ENCODE peak calls at places on chromosomes 3 and 15, in ten cellular contexts. I is NCI-H2081; M is GOT3; D is fibroblast of lung; W is activated CD4-positive, CD25-positive, alpha-beta regulatory T cell treated with anti-CD3 and anti-CD28 coated beads, Interleukin-2, amount 50 U/mL, for 72 hours; C is HCEC 1CT; G is activated B cell treated with CpG ODN at 0.5 μM for 24 hours; L is hippocampal formation; Z is mucosa of gallbladder; H is amniotic epithelial cell. X is an unnamed sample.

GRCh38 chr15:92460023-92460422 is 66.3 kb downstream of the ST8SIA2 start:
- DNase-seq in L (no peak), W (no peak), I (no peak), Z (no peak), D (no peak), C (no peak), M (no peak), G (no peak), H (no peak), X (no peak)

GRCh38 chr15:88874275-88874674 is 21.1 kb downstream of the HAPLN3 start:
- DNase-seq in C (no peak), M (no peak), W (no peak), L (no peak), D (no peak), I (no peak), G (no peak), Z (no peak), H (no peak), X (no peak)

GRCh38 chr3:191425322-191425734 is 35.6 kb upstream of the PYDC2 start:
- DNase-seq in L (no peak), H (no peak), Z (no peak), C (no peak), M (no peak), G (no peak), I (peak; percentile 20), W (no peak), D (no peak), X (no peak)

GRCh38 chr3:18071833-18072232 is 329.4 kb upstream of the TBC1D5 start:
- DNase-seq in Z (no peak), D (peak; percentile 30), H (no peak), I (no peak), L (no peak), W (no peak), C (no peak), M (no peak), G (no peak), X (no peak)

GRCh38 chr15:32794973-32795372 is 77.2 kb downstream of the GREM1 start:
- DNase-seq in W (no peak), D (no peak), I (no peak), C (peak; percentile 18), G (no peak), M (no peak), H (no peak), Z (no peak), L (no peak), X (no peak)

GRCh38 chr15:43541785-43542184 is 24.4 kb downstream of the MAP1A start:
- DNase-seq in W (no peak), C (peak; percentile 28), M (no peak), H (peak; percentile 38), L (no peak), Z (no peak), I (no peak), D (no peak), G (no peak), X (no peak)

GRCh38 chr3:145557405-145557804 is 603.6 kb downstream of the PLOD2 start:
- DNase-seq in L (no peak), C (no peak), I (no peak), Z (no peak), W (no peak), G (no peak), M (no peak), H (peak; percentile 27), D (peak; percentile 58), X (no peak)

GRCh38 chr3:14329116-14329830 is 73.1 kb upstream of the SLC6A6 start:
- DNase-seq in I (peak; percentile 50), Z (peak; percentile 71), L (no peak), G (no peak), H (peak; percentile 83), D (peak; percentile 74), M (no peak), C (no peak), W (no peak), X (no peak)

GRCh38 chr3:28799084-28799483 is 450.5 kb upstream of the AZI2 start:
- DNase-seq in C (no peak), L (no peak), W (no peak), M (no peak), I (no peak), H (peak; percentile 71), G (no peak), D (peak; percentile 5), Z (no peak), X (no peak)

GRCh38 chr3:15541371-15541770 is 19.9 kb upstream of the COLQ start:
- DNase-seq in Z (no peak), D (no peak), H (no peak), M (no peak), W (no peak), G (no peak), I (no peak), C (no peak), L (no peak), X (no peak)

GRCh38 chr3:123272547-123272946 is 70.8 kb downstream of the SEC22A start:
- DNase-seq in L (no peak), W (no peak), I (no peak), C (peak; percentile 34), H (peak; percentile 25), Z (no peak), M (no peak), G (no peak), D (peak; percentile 55), X (no peak)

GRCh38 chr3:23668430-23668904 is 137.3 kb upstream of the UBE2E1 start:
- DNase-seq in I (no peak), C (peak; percentile 94), D (peak; percentile 94), W (no peak), M (no peak), L (no peak), G (no peak), Z (no peak), H (peak; percentile 88), X (no peak)

GRCh38 chr3:67898916-67899315 is 244.5 kb upstream of the SUCLG2 start:
- DNase-seq in L (no peak), I (no peak), D (no peak), M (no peak), W (no peak), H (no peak), G (no peak), Z (no peak), C (no peak), X (no peak)

GRCh38 chr3:150384517-150385212 is 23.4 kb upstream of the TSC22D2 start:
- DNase-seq in L (peak; percentile 28), Z (peak; percentile 33), I (no peak), W (no peak), G (peak; percentile 47), H (peak; percentile 17), C (no peak), M (no peak), D (peak; percentile 28), X (no peak)

GRCh38 chr15:66046751-66047150 is 177.5 kb downstream of the RAB11A start:
- DNase-seq in H (no peak), C (no peak), Z (no peak), M (no peak), D (no peak), G (no peak), I (no peak), W (no peak), L (no peak), X (no peak)

X was measured in T-helper 22 cell.